ENCODE peak calls at places on chromosomes 7 and 10, in six cellular contexts. X, M, S, D, E and Q are unnamed samples.

GRCh38 chr10:132546567-132547420 is 9.2 kb downstream of the INPP5A start:
- DNase-seq in X (no peak), M (no peak), S (no peak), D (peak; percentile 42), E (peak; percentile 32), Q (no peak)

GRCh38 chr7:46908770-46909169 is 673.1 kb downstream of the TNS3 start:
- DNase-seq in X (no peak), M (no peak), S (no peak), D (no peak), E (no peak), Q (no peak)

GRCh38 chr10:28798964-28799363 is 121.6 kb downstream of the BAMBI start:
- DNase-seq in X (no peak), M (no peak), S (no peak), D (no peak), E (no peak), Q (no peak)

GRCh38 chr10:15106352-15107013 is 9.3 kb downstream of the RPP38 start:
- DNase-seq in X (peak; percentile 0), M (peak; percentile 6), S (peak; percentile 58), D (peak; percentile 82), E (peak; percentile 71), Q (peak; percentile 57)

GRCh38 chr10:94286898-94287297 is 75.8 kb downstream of the NOC3L start:
- DNase-seq in X (no peak), M (no peak), S (no peak), D (no peak), E (no peak), Q (no peak)

GRCh38 chr10:7157091-7157490 is 253.7 kb downstream of the SFMBT2 start:
- DNase-seq in X (no peak), M (no peak), S (no peak), D (no peak), E (no peak), Q (no peak)

GRCh38 chr10:10925667-10926066 is 92.0 kb upstream of the CELF2 start:
- DNase-seq in X (no peak), M (no peak), S (no peak), D (no peak), E (no peak), Q (no peak)

GRCh38 chr10:132325969-132326889 is 5.8 kb upstream of the LRRC27 start:
- DNase-seq in X (no peak), M (no peak), S (no peak), D (no peak), E (no peak), Q (no peak)

GRCh38 chr10:69914373-69915268 is 112.9 kb downstream of the COL13A1 start:
- DNase-seq in X (peak; percentile 11), M (peak; percentile 3), S (peak; percentile 37), D (peak; percentile 78), E (peak; percentile 69), Q (peak; percentile 34)

GRCh38 chr7:140196361-140197217 is 19.8 kb upstream of the KDM7A start:
- DNase-seq in X (no peak), M (no peak), S (no peak), D (no peak), E (no peak), Q (no peak)

GRCh38 chr7:1457059-1457948 is 2.0 kb downstream of the MICALL2 start:
- DNase-seq in X (no peak), M (no peak), S (no peak), D (no peak), E (no peak), Q (no peak)

GRCh38 chr7:5448378-5449042 is 24.9 kb upstream of the TNRC18 start:
- DNase-seq in X (no peak), M (no peak), S (no peak), D (no peak), E (no peak), Q (no peak)

GRCh38 chr7:1458676-1459511 is at the start of gene MICALL2:
- DNase-seq in X (no peak), M (no peak), S (no peak), D (peak; percentile 83), E (peak; percentile 44), Q (no peak)

GRCh38 chr7:5494683-5495561 is 71.3 kb upstream of the TNRC18 start:
- DNase-seq in X (peak; percentile 61), M (peak; percentile 57), S (peak; percentile 73), D (peak; percentile 76), E (peak; percentile 86), Q (peak; percentile 56)

GRCh38 chr7:2008936-2009540 is 223.7 kb downstream of the MAD1L1 start:
- DNase-seq in X (no peak), M (no peak), S (no peak), D (no peak), E (no peak), Q (no peak)